ENCODE peak calls at places on chromosomes 13 and 19, in five cellular contexts. C is K562, N is SK-N-SH, T is HepG2, E is GM12878. U is an unnamed sample.

GRCh38 chr13:80955487-80955886 is 614.6 kb upstream of the SPRY2 start:
- DNase-seq in C (no peak), N (no peak), T (no peak), E (no peak), U (no peak)

GRCh38 chr13:44106231-44107152 is 226.8 kb downstream of the LACC1 start:
- DNase-seq in C (no peak), N (no peak), T (no peak), E (no peak), U (no peak)

GRCh38 chr19:18558595-18558994 is 925 bp downstream of the KXD1 start:
- DNase-seq in C (no peak), N (no peak), T (no peak), E (no peak), U (no peak)

GRCh38 chr19:15108145-15108844 is 1.1 kb downstream of the SYDE1 start:
- DNase-seq in C (no peak), N (peak), T (no peak), E (no peak), U (no peak)

GRCh38 chr13:48585456-48585840 is 52.6 kb upstream of the RCBTB2 start:
- DNase-seq in C (no peak), N (no peak), T (peak), E (no peak), U (peak)

GRCh38 chr19:41575998-41576397 is at the start of gene CEACAM21:
- DNase-seq in C (no peak), N (no peak), T (no peak), E (no peak), U (no peak)

GRCh38 chr13:33073338-33073737 is 57.1 kb downstream of the KL start:
- DNase-seq in C (no peak), N (no peak), T (no peak), E (no peak), U (no peak)

GRCh38 chr19:48556163-48556562 is 4.2 kb downstream of the SULT2B1 start:
- DNase-seq in C (no peak), N (no peak), T (peak), E (no peak), U (no peak)

GRCh38 chr13:30308548-30308947 is 1.2 kb upstream of the KATNAL1 start:
- DNase-seq in C (peak), N (no peak), T (no peak), E (no peak), U (no peak)

GRCh38 chr19:41427647-41428480 is 690 bp upstream of the B3GNT8 start:
- DNase-seq in C (peak), N (peak), T (no peak), E (no peak), U (no peak)

GRCh38 chr13:41916173-41916954 is 44.5 kb downstream of the VWA8 start:
- DNase-seq in C (no peak), N (no peak), T (no peak), E (peak), U (no peak)

GRCh38 chr13:78131811-78132210 is 213.2 kb upstream of the EDNRB start:
- DNase-seq in C (no peak), N (no peak), T (no peak), E (no peak), U (no peak)

GRCh38 chr13:75959861-75960481 is 323.8 kb downstream of the LMO7 start:
- DNase-seq in C (no peak), N (no peak), T (no peak), E (no peak), U (no peak)

GRCh38 chr19:48085077-48085476 is 25.5 kb downstream of the PLA2G4C start:
- DNase-seq in C (no peak), N (no peak), T (no peak), E (no peak), U (no peak)

GRCh38 chr13:94707400-94708021 is 4.8 kb downstream of the SOX21 start:
- DNase-seq in C (peak), N (peak), T (no peak), E (no peak), U (no peak)

GRCh38 chr13:21583496-21583895 is 20.5 kb downstream of the MICU2 start:
- DNase-seq in C (no peak), N (no peak), T (peak), E (no peak), U (no peak)

GRCh38 chr19:574658-575526 is 2.5 kb downstream of the BSG start:
- DNase-seq in C (peak), N (no peak), T (peak), E (peak), U (no peak)

GRCh38 chr13:73914119-73914518 is 220.1 kb downstream of the KLF12 start:
- DNase-seq in C (no peak), N (no peak), T (no peak), E (no peak), U (no peak)

GRCh38 chr19:50258918-50259372 is 55.5 kb downstream of the MYH14 start:
- DNase-seq in C (peak), N (peak), T (no peak), E (no peak), U (no peak)

GRCh38 chr19:37691881-37692504 is 27.6 kb downstream of the ZNF607 start:
- DNase-seq in C (peak), N (peak), T (peak), E (peak), U (no peak)

GRCh38 chr13:87130401-87130800 is 540.8 kb upstream of the SLITRK5 start:
- DNase-seq in C (no peak), N (no peak), T (no peak), E (no peak), U (no peak)

GRCh38 chr19:46536391-46536790 is 40.7 kb upstream of the PNMA8B start:
- DNase-seq in C (no peak), N (no peak), T (no peak), E (no peak), U (no peak)

GRCh38 chr19:32313866-32314265 is 31.5 kb upstream of the ZNF507 start:
- DNase-seq in C (no peak), N (no peak), T (no peak), E (no peak), U (no peak)

GRCh38 chr19:4059931-4060620 is 6.6 kb downstream of the ZBTB7A start:
- DNase-seq in C (peak), N (no peak), T (no peak), E (peak), U (no peak)

GRCh38 chr13:76610819-76611415 is 275.3 kb downstream of the KCTD12 start:
- DNase-seq in C (no peak), N (no peak), T (no peak), E (no peak), U (no peak)

GRCh38 chr19:19550454-19550842 is 12.4 kb downstream of the CILP2 start:
- DNase-seq in C (no peak), N (no peak), T (no peak), E (no peak), U (no peak)

GRCh38 chr19:48878219-48879024 is 6.2 kb downstream of the PPP1R15A start:
- DNase-seq in C (peak), N (no peak), T (no peak), E (no peak), U (no peak)

GRCh38 chr19:1269478-1270167 is 491 bp downstream of the CIRBP start:
- DNase-seq in C (peak), N (peak), T (peak), E (no peak), U (no peak)

GRCh38 chr19:11737964-11738745 is 591 bp downstream of the ZNF823 start:
- DNase-seq in C (peak), N (peak), T (peak), E (no peak), U (no peak)

GRCh38 chr19:31402931-31403330 is 53.7 kb upstream of the TSHZ3 start:
- DNase-seq in C (no peak), N (no peak), T (no peak), E (no peak), U (no peak)

GRCh38 chr13:30607908-30608307 is 9.8 kb upstream of the USPL1 start:
- DNase-seq in C (no peak), N (no peak), T (no peak), E (peak), U (no peak)

GRCh38 chr13:59247166-59247565 is 916.6 kb downstream of the DIAPH3 start:
- DNase-seq in C (no peak), N (no peak), T (no peak), E (no peak), U (no peak)

GRCh38 chr13:29849071-29849541 is 1.3 kb downstream of the UBL3 start:
- DNase-seq in C (no peak), N (peak), T (peak), E (no peak), U (no peak)

GRCh38 chr19:56538761-56539263 is at the start of gene ZFP28:
- DNase-seq in C (no peak), N (peak), T (no peak), E (no peak), U (no peak)

GRCh38 chr13:36006347-36006746 is 124.8 kb downstream of the DCLK1 start:
- DNase-seq in C (no peak), N (no peak), T (no peak), E (no peak), U (no peak)

GRCh38 chr19:18763674-18764590 is 27.2 kb downstream of the COMP start:
- DNase-seq in C (peak), N (peak), T (no peak), E (no peak), U (no peak)

GRCh38 chr13:94583926-94584325 is 12.0 kb downstream of the TGDS start:
- DNase-seq in C (no peak), N (no peak), T (no peak), E (no peak), U (no peak)

GRCh38 chr19:23971598-23971997 is 56.9 kb downstream of the ZNF726 start:
- DNase-seq in C (no peak), N (peak), T (no peak), E (no peak), U (no peak)
- TF ChIP-seq MAX in C (no peak), N (no peak), T (no peak), E (no peak), U (no peak)

GRCh38 chr19:6062274-6062673 is 48.0 kb downstream of the RFX2 start:
- DNase-seq in C (no peak), N (no peak), T (no peak), E (no peak), U (no peak)
- TF ChIP-seq ZBTB33 in C (no peak), N (no peak), T (no peak), E (no peak), U (no peak)

DNA sequence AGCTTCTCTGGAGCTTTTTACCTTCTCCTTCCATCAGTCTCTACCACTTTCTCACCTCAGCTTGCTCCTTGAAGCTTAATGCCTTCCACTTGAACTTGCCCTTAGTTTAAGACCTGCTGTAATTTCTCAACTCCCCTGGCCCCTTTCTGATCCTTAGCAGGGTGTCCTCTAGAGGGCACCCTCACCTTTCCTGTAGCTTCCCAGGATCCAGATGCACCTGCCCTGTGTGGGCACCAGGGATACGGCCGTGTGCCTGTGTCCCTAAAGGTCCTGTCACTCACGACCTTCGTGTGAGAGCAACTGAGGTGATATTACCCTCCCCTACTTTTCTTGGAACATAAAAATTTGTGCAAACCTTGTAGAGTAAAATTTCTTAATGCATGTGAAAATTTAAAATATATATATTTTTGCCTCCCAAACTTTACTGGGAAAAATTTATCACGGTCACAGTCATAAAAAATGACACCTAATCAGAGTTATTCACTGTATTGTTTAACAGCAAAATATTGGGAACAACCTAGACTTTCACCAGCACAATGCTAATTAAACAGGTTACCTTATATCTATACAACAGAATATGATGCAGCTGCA is 46.4 kb downstream of the PSG3 start:
- DNase-seq in C (peak), N (peak), T (peak), E (no peak), U (peak)
- TF ChIP-seq REST in C (no peak), N (no peak), T (no peak), E (no peak), U (no peak)

DNA sequence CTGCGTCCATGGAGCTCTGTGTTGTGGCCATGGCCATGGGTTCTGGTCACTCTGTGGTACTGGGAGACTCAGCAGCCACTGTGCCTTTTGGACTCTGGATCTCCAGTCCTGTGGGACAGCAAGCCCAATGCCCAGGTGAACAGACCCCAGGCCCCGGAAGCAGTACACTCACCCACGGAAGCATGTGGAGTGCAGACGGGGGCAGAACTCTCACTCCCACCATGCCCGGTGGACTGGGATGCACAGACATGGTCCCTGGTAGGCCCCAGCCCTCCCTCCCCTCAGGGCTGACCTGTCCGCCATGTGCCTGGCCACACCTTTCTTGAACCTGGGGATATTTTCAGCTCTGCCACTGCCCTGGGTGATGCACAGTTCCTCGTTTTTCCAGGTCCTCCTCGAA is 163.3 kb downstream of the URI1 start:
- DNase-seq in C (no peak), N (no peak), T (no peak), E (no peak), U (no peak)
- TF ChIP-seq MAX in C (no peak), N (no peak), T (no peak), E (no peak), U (no peak)

GRCh38 chr19:36120984-36121358 is 5.7 kb downstream of the TBCB start:
- DNase-seq in C (no peak), N (peak), T (no peak), E (no peak), U (no peak)
- TF ChIP-seq ZBTB33 in C (no peak), N (no peak), T (peak), E (no peak), U (no peak)

GRCh38 chr13:28533441-28534166 is 38.7 kb upstream of the FLT1 start:
- DNase-seq in C (no peak), N (no peak), T (no peak), E (no peak), U (no peak)

GRCh38 chr13:28534210-28534609 is 39.3 kb upstream of the FLT1 start:
- DNase-seq in C (no peak), N (no peak), T (no peak), E (no peak), U (no peak)

GRCh38 chr13:28531956-28532225 is 37.0 kb upstream of the FLT1 start:
- DNase-seq in C (no peak), N (no peak), T (no peak), E (no peak), U (no peak)

GRCh38 chr13:28532226-28533048 is 37.5 kb upstream of the FLT1 start:
- DNase-seq in C (peak), N (peak), T (no peak), E (no peak), U (no peak)

GRCh38 chr13:28533049-28533436 is 38.1 kb upstream of the FLT1 start:
- DNase-seq in C (no peak), N (no peak), T (no peak), E (no peak), U (no peak)
- TF ChIP-seq REST in C (no peak), N (no peak), T (no peak), E (no peak), U (no peak)

DNA sequence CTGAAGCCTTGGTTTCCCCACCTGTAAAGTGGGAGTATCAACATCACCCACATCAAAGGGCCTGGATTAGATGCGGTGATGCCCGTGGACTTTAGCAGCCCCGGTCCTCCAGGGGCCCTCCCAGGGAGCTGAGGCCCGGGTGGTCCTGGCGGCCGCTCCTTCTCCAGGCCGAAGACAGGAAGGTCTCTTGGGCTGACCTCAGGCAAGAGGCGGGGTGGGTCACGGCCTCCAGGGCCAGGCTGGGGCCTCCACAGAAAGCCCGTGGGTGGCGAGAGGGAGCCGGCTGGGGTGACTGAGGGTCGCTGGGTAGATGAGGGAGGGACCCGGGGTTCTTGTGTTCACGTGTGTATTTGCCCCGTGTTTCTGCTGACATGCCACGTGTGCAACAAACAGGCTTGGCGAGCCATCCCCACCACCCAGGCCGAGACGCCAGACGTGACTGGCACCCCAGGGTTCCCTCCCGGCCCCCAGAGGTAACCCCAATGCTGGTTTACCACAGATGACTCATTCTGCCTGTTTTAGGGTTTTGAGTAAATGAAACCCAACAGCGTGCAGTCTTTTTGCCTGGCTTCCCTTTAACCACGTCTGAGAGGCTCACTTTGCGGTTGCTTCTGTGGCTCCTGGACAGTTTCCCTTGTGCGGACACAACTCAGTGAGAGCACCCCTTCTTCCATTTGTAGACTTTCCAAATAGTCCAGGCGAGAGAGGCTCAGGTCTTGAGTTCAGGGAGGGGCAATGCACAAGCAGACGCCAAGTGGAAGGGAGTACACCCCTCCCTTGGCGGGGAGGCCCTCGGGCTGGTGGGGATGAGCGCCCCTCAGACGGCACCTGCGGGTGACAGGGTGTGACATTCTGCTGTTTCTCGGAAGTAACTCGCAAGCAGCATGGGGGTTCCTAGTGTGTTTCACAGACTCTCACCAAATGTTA is 42.9 kb downstream of the C13orf46 start:
- DNase-seq in C (no peak), N (no peak), T (no peak), E (peak), U (no peak)
- TF ChIP-seq MAX in C (no peak), N (no peak), T (no peak), E (no peak), U (no peak)

DNA sequence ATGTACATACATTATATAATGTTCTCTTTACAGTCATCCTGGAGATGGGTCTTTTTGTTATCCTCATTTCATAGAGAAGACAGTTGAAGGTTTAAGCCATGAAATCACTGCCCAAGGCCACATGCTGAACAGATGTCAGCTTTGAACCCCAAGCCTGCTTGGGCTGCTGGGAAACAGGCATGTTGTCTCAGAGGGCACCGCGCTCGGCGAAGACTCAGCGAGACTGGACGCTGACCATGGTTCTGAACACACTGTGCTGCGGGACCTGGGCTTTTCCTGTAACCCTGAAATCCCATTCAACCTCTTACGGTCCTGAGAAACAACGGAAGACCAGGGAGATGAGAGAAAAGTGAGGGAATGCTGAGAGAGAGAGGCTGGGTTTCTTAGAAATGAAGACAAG is 27.3 kb downstream of the LRFN3 start:
- DNase-seq in C (peak), N (no peak), T (peak), E (no peak), U (no peak)
- TF ChIP-seq ZBTB33 in C (peak), N (no peak), T (no peak), E (no peak), U (no peak)